ENCODE peak calls at places on chromosomes 7 and 10, in five cellular contexts. One of them, this sample, is unnamed. For H3K4me1 and H3K9me3, the result is how much of the 10 kb centered on the place peaks cover.

GRCh38 chr7:17233643-17234397 is 64.6 kb upstream of the AHR start:
- DNase-seq in upper lobe of right lung: peak
- DNase-seq in stomach: no peak
- DNase-seq in hepatocyte: no peak
- DNase-seq in PC-3: peak
- DNase-seq in this sample: no peak

GRCh38 chr7:16295558-16295957 is 125.8 kb downstream of the CRPPA start:
- DNase-seq in PC-3: no peak
- DNase-seq in hepatocyte: no peak
- DNase-seq in stomach: no peak
- DNase-seq in upper lobe of right lung: no peak
- DNase-seq in this sample: peak

GRCh38 chr7:138460176-138460648 is at the start of gene TRIM24:
- DNase-seq in PC-3: no peak
- DNase-seq in upper lobe of right lung: peak
- DNase-seq in stomach: no peak
- DNase-seq in hepatocyte: no peak
- DNase-seq in this sample: no peak

GRCh38 chr10:93816123-93816747 is 58.5 kb downstream of the LGI1 start:
- DNase-seq in stomach: peak
- DNase-seq in upper lobe of right lung: peak
- DNase-seq in hepatocyte: peak
- DNase-seq in PC-3: peak
- DNase-seq in this sample: peak

GRCh38 chr10:32942081-32942480 is 15.9 kb downstream of the ITGB1 start:
- DNase-seq in stomach: no peak
- DNase-seq in PC-3: no peak
- DNase-seq in hepatocyte: no peak
- DNase-seq in upper lobe of right lung: no peak
- DNase-seq in this sample: no peak

GRCh38 chr7:16492513-16493062 is 27.1 kb upstream of the SOSTDC1 start:
- DNase-seq in upper lobe of right lung: no peak
- DNase-seq in hepatocyte: peak
- DNase-seq in PC-3: peak
- DNase-seq in stomach: no peak
- DNase-seq in this sample: peak

GRCh38 chr7:135971366-135971725 is 5.8 kb downstream of the MTPN start:
- DNase-seq in stomach: no peak
- DNase-seq in PC-3: no peak
- DNase-seq in upper lobe of right lung: no peak
- DNase-seq in hepatocyte: no peak
- DNase-seq in this sample: no peak

GRCh38 chr10:80276335-80276734 is 13.1 kb downstream of the MAT1A start:
- DNase-seq in PC-3: no peak
- DNase-seq in upper lobe of right lung: no peak
- DNase-seq in hepatocyte: peak
- DNase-seq in stomach: peak
- DNase-seq in this sample: no peak

GRCh38 chr10:104334561-104334960 is 3.7 kb downstream of the ITPRIP start:
- DNase-seq in hepatocyte: no peak
- DNase-seq in stomach: no peak
- DNase-seq in upper lobe of right lung: no peak
- DNase-seq in PC-3: no peak
- DNase-seq in this sample: no peak

GRCh38 chr10:69639291-69640195 is 9.5 kb downstream of the FAM241B start:
- DNase-seq in hepatocyte: peak
- DNase-seq in PC-3: peak
- DNase-seq in upper lobe of right lung: peak
- DNase-seq in stomach: peak
- DNase-seq in this sample: peak

GRCh38 chr7:43792471-43792870 is 34.0 kb downstream of the BLVRA start:
- DNase-seq in upper lobe of right lung: no peak
- DNase-seq in stomach: no peak
- DNase-seq in PC-3: no peak
- DNase-seq in hepatocyte: no peak
- DNase-seq in this sample: no peak

GRCh38 chr7:118511146-118511545 is 286.6 kb downstream of the ANKRD7 start:
- DNase-seq in PC-3: no peak
- DNase-seq in hepatocyte: no peak
- DNase-seq in stomach: no peak
- DNase-seq in upper lobe of right lung: no peak
- DNase-seq in this sample: no peak

GRCh38 chr10:24208661-24209420 is at the start of gene KIAA1217:
- DNase-seq in upper lobe of right lung: peak
- DNase-seq in PC-3: peak
- DNase-seq in hepatocyte: peak
- DNase-seq in stomach: peak
- DNase-seq in this sample: peak

GRCh38 chr7:142569851-142570250 is 179.4 kb upstream of the PRSS1 start:
- DNase-seq in hepatocyte: no peak
- DNase-seq in upper lobe of right lung: no peak
- DNase-seq in PC-3: no peak
- DNase-seq in stomach: no peak
- DNase-seq in this sample: no peak

GRCh38 chr10:62083868-62084267 is 182.4 kb downstream of the ARID5B start:
- DNase-seq in hepatocyte: peak
- DNase-seq in PC-3: peak
- DNase-seq in stomach: peak
- DNase-seq in upper lobe of right lung: no peak
- DNase-seq in this sample: peak

GRCh38 chr10:96257944-96258343 is 13.4 kb downstream of the BLNK start:
- DNase-seq in upper lobe of right lung: no peak
- DNase-seq in hepatocyte: no peak
- DNase-seq in stomach: no peak
- DNase-seq in PC-3: no peak
- DNase-seq in this sample: no peak

DNA sequence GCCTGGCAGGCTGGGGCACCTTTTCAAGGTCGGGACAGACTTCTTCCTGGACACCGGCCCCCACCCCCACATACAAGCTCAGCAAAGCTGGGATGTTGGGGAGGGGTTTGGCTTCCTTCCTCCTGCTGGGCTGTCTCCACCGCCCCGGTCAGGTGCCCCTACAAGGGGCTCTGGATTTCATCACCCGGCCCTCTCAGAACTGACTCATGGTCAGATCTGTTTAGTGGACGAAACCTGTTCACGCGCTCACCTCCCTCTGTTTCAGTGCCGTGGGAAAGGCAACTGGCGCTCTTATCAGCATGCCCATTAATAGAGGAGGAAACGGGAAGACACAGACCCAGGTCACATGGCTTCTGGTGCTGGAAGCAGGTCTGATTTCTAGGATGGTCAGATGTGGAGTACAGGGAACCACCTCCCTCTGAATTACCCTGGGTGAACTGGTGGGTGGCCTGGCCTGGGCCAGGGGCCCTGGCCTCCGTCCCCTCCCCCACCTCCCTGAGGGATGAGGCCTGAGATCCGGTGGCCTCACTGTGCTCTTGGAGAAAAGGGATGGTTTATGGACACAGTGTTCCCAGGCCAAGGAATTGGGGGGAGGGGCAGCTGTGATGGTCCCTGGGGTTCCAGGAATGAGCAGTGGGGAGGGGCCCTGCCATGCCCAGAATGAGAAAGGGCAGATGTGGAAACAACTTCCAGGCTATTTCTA is 123.8 kb upstream of the PPIF start:
- DNase-seq in PC-3: no peak
- DNase-seq in stomach: peak
- DNase-seq in upper lobe of right lung: peak
- DNase-seq in hepatocyte: peak
- DNase-seq in this sample: no peak
- H3K4me1 ChIP-seq in PC-3: under half
- H3K4me1 ChIP-seq in stomach: under half
- H3K4me1 ChIP-seq in upper lobe of right lung: half or more
- H3K4me1 ChIP-seq in hepatocyte: half or more
- H3K4me1 ChIP-seq in this sample: under half

GRCh38 chr7:157684157-157684595 is 347.4 kb downstream of the DNAJB6 start:
- DNase-seq in PC-3: no peak
- DNase-seq in hepatocyte: no peak
- DNase-seq in stomach: peak
- DNase-seq in upper lobe of right lung: peak
- DNase-seq in this sample: no peak

GRCh38 chr7:157682946-157683239 is 346.1 kb downstream of the DNAJB6 start:
- DNase-seq in PC-3: no peak
- DNase-seq in stomach: no peak
- DNase-seq in upper lobe of right lung: peak
- DNase-seq in hepatocyte: no peak
- DNase-seq in this sample: no peak

GRCh38 chr7:157684596-157685429 is 348.0 kb downstream of the DNAJB6 start:
- DNase-seq in upper lobe of right lung: peak
- DNase-seq in hepatocyte: no peak
- DNase-seq in stomach: no peak
- DNase-seq in PC-3: no peak
- DNase-seq in this sample: no peak

GRCh38 chr7:157683251-157684156 is 346.7 kb downstream of the DNAJB6 start:
- DNase-seq in upper lobe of right lung: peak
- DNase-seq in stomach: no peak
- DNase-seq in hepatocyte: no peak
- DNase-seq in PC-3: no peak
- DNase-seq in this sample: no peak

DNA sequence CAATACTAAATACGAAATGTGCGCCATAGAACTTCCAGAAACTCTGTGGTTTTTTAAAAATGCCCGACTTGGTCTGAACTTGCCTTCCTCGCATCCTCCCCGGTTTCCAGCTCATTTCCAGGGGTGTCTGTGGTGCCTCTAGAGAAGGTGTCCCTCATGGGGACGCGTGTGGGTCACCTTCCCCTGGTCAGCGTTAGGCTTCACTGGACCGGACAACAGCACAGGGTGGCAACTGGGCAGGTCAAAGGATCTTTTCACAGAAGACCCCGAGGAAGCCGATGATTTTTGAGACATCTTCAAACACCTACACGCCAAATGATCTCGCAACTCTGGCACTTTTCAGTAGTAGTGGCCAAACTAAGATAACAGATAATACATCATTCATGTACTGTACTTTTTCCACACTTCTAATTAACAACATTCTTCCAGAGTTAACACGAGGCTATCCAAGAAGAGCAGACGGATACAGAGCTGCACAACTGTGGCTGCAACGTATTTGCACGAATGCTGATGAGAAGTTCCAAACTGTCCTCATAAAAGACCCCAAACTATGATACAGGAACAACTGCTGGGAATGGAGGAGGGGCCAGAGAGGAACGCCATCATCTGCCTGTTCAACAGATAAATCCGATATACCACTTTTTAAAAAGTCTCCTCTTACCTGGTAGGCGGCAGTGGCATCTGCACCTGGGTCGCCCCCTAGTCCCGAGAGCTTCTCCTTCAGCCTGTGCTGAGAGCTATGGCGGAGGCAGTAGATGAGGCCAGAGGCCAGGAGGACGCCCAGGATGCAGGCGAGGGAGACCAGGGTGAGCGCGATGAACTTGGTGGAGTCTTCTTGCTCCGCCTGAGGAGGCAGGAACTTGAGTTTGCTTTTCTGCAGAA is 345.5 kb downstream of the DNAJB6 start:
- DNase-seq in hepatocyte: no peak
- DNase-seq in upper lobe of right lung: peak
- DNase-seq in PC-3: no peak
- DNase-seq in stomach: peak
- DNase-seq in this sample: no peak
- H3K9me3 ChIP-seq in hepatocyte: under half
- H3K9me3 ChIP-seq in upper lobe of right lung: under half
- H3K9me3 ChIP-seq in PC-3: under half
- H3K9me3 ChIP-seq in stomach: under half
- H3K9me3 ChIP-seq in this sample: under half

DNA sequence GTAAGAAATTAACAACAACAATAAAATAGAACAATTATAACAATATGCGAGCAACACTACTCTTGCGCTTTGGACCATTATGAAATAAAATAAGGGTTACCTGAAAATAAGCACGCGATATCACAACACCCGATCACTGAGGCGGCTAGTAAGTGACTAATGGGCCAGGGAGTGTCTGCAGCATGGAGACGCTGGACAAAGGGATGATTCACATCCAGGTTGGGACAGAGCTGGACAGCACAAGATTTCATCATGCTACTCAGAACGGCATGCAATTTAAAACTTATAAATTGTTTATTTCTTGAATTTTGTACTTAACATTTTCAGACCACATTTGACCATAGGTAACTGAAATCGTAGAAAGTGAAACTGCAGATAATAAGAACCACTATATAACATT is 15.6 kb downstream of the HIBADH start:
- DNase-seq in PC-3: peak
- DNase-seq in stomach: no peak
- DNase-seq in upper lobe of right lung: no peak
- DNase-seq in hepatocyte: no peak
- DNase-seq in this sample: no peak
- H3K27ac ChIP-seq in PC-3: peak
- H3K27ac ChIP-seq in stomach: no peak
- H3K27ac ChIP-seq in upper lobe of right lung: no peak
- H3K27ac ChIP-seq in hepatocyte: no peak
- H3K27ac ChIP-seq in this sample: no peak

GRCh38 chr10:124693396-124693795 is 50.8 kb downstream of the FAM53B start:
- DNase-seq in hepatocyte: no peak
- DNase-seq in PC-3: no peak
- DNase-seq in stomach: no peak
- DNase-seq in upper lobe of right lung: no peak
- DNase-seq in this sample: no peak

GRCh38 chr10:124690971-124691370 is 53.2 kb downstream of the FAM53B start:
- DNase-seq in hepatocyte: no peak
- DNase-seq in stomach: no peak
- DNase-seq in PC-3: no peak
- DNase-seq in upper lobe of right lung: no peak
- DNase-seq in this sample: no peak

GRCh38 chr10:124689911-124690498 is 54.2 kb downstream of the FAM53B start:
- DNase-seq in upper lobe of right lung: no peak
- DNase-seq in PC-3: no peak
- DNase-seq in stomach: no peak
- DNase-seq in hepatocyte: no peak
- DNase-seq in this sample: no peak

GRCh38 chr10:124693801-124694416 is 50.3 kb downstream of the FAM53B start:
- DNase-seq in hepatocyte: no peak
- DNase-seq in stomach: no peak
- DNase-seq in PC-3: no peak
- DNase-seq in upper lobe of right lung: no peak
- DNase-seq in this sample: no peak

GRCh38 chr10:124691448-124692435 is 52.4 kb downstream of the FAM53B start:
- DNase-seq in PC-3: no peak
- DNase-seq in stomach: no peak
- DNase-seq in hepatocyte: no peak
- DNase-seq in upper lobe of right lung: no peak
- DNase-seq in this sample: no peak
- H3K4me1 ChIP-seq in PC-3: under half
- H3K4me1 ChIP-seq in stomach: under half
- H3K4me1 ChIP-seq in hepatocyte: under half
- H3K4me1 ChIP-seq in upper lobe of right lung: under half
- H3K4me1 ChIP-seq in this sample: under half

This sample was measured in SJCRH30.